ENCODE peak calls at places on chromosomes 7 and 10, in five cellular contexts. One of them, this sample, is unnamed.

GRCh38 chr7:30029696-30030095 is 1.5 kb downstream of the PLEKHA8 start:
- DNase-seq in endothelial cell: no peak
- DNase-seq in AG04450: no peak
- DNase-seq in lower leg skin: no peak
- DNase-seq in left cardiac atrium: no peak
- DNase-seq in this sample: no peak

GRCh38 chr7:106952658-106953231 is 87.7 kb downstream of the PIK3CG start:
- DNase-seq in endothelial cell: no peak
- DNase-seq in AG04450: no peak
- DNase-seq in lower leg skin: peak
- DNase-seq in left cardiac atrium: peak
- DNase-seq in this sample: peak

GRCh38 chr7:66505531-66506451 is 122.9 kb upstream of the KCTD7 start:
- DNase-seq in endothelial cell: no peak
- DNase-seq in AG04450: no peak
- DNase-seq in lower leg skin: no peak
- DNase-seq in left cardiac atrium: peak
- DNase-seq in this sample: peak

GRCh38 chr7:13099197-13099795 is 411.9 kb downstream of the ARL4A start:
- DNase-seq in endothelial cell: no peak
- DNase-seq in AG04450: no peak
- DNase-seq in lower leg skin: no peak
- DNase-seq in left cardiac atrium: no peak
- DNase-seq in this sample: no peak

GRCh38 chr10:117476716-117477115 is 65.8 kb upstream of the EMX2 start:
- DNase-seq in endothelial cell: no peak
- DNase-seq in AG04450: no peak
- DNase-seq in lower leg skin: no peak
- DNase-seq in left cardiac atrium: no peak
- DNase-seq in this sample: no peak

GRCh38 chr10:72832701-72833100 is 60.8 kb upstream of the OIT3 start:
- DNase-seq in endothelial cell: no peak
- DNase-seq in AG04450: no peak
- DNase-seq in lower leg skin: no peak
- DNase-seq in left cardiac atrium: no peak
- DNase-seq in this sample: no peak

GRCh38 chr7:47282790-47283496 is 299.0 kb downstream of the TNS3 start:
- DNase-seq in endothelial cell: no peak
- DNase-seq in AG04450: no peak
- DNase-seq in lower leg skin: no peak
- DNase-seq in left cardiac atrium: no peak
- DNase-seq in this sample: no peak

GRCh38 chr7:115634633-115635032 is 395.9 kb downstream of the TFEC start:
- DNase-seq in endothelial cell: no peak
- DNase-seq in AG04450: no peak
- DNase-seq in lower leg skin: no peak
- DNase-seq in left cardiac atrium: no peak
- DNase-seq in this sample: no peak

GRCh38 chr10:48551796-48552591 is 52.9 kb downstream of the ARHGAP22 start:
- DNase-seq in endothelial cell: peak
- DNase-seq in AG04450: peak
- DNase-seq in lower leg skin: no peak
- DNase-seq in left cardiac atrium: peak
- DNase-seq in this sample: peak

GRCh38 chr10:14603539-14604102 is 171.1 kb downstream of the FAM107B start:
- DNase-seq in endothelial cell: no peak
- DNase-seq in AG04450: no peak
- DNase-seq in lower leg skin: no peak
- DNase-seq in left cardiac atrium: no peak
- DNase-seq in this sample: no peak